ENCODE peak calls at places on chromosomes 3 and 15, in five cellular contexts. One of them, this sample, is unnamed.

GRCh38 chr3:163916596-163917560 is 1161.4 kb downstream of the SI start:
- DNase-seq in AG04450: no peak
- DNase-seq in Caco-2: no peak
- DNase-seq in suprapubic skin: no peak
- DNase-seq in cardiac fibroblast: no peak
- DNase-seq in this sample: no peak

GRCh38 chr15:99707481-99708270 is 25.6 kb downstream of the LYSMD4 start:
- DNase-seq in AG04450: no peak
- DNase-seq in Caco-2: no peak
- DNase-seq in suprapubic skin: no peak
- DNase-seq in cardiac fibroblast: peak
- DNase-seq in this sample: no peak

GRCh38 chr15:70054884-70055387 is 42.8 kb downstream of the TLE3 start:
- DNase-seq in AG04450: no peak
- DNase-seq in Caco-2: peak
- DNase-seq in suprapubic skin: peak
- DNase-seq in cardiac fibroblast: no peak
- DNase-seq in this sample: no peak

GRCh38 chr3:169678122-169678521 is 14.6 kb upstream of the MECOM start:
- DNase-seq in AG04450: no peak
- DNase-seq in Caco-2: no peak
- DNase-seq in suprapubic skin: no peak
- DNase-seq in cardiac fibroblast: peak
- DNase-seq in this sample: no peak

GRCh38 chr3:150798122-150798618 is 35.2 kb upstream of the SIAH2 start:
- DNase-seq in AG04450: no peak
- DNase-seq in Caco-2: no peak
- DNase-seq in suprapubic skin: no peak
- DNase-seq in cardiac fibroblast: no peak
- DNase-seq in this sample: peak

GRCh38 chr3:100399341-100400071 is 1.4 kb downstream of the TOMM70 start:
- DNase-seq in AG04450: no peak
- DNase-seq in Caco-2: no peak
- DNase-seq in suprapubic skin: no peak
- DNase-seq in cardiac fibroblast: no peak
- DNase-seq in this sample: no peak

GRCh38 chr3:12405432-12406272 is 78.6 kb upstream of the TSEN2 start:
- DNase-seq in AG04450: peak
- DNase-seq in Caco-2: peak
- DNase-seq in suprapubic skin: peak
- DNase-seq in cardiac fibroblast: peak
- DNase-seq in this sample: peak

GRCh38 chr3:15645740-15646490 is 44.4 kb downstream of the BTD start:
- DNase-seq in AG04450: no peak
- DNase-seq in Caco-2: no peak
- DNase-seq in suprapubic skin: no peak
- DNase-seq in cardiac fibroblast: peak
- DNase-seq in this sample: peak

GRCh38 chr3:138296639-138297038 is 33.0 kb downstream of the NME9 start:
- DNase-seq in AG04450: no peak
- DNase-seq in Caco-2: no peak
- DNase-seq in suprapubic skin: no peak
- DNase-seq in cardiac fibroblast: no peak
- DNase-seq in this sample: no peak

GRCh38 chr15:27672537-27672936 is 426.6 kb downstream of the OCA2 start:
- DNase-seq in AG04450: no peak
- DNase-seq in Caco-2: no peak
- DNase-seq in suprapubic skin: no peak
- DNase-seq in cardiac fibroblast: no peak
- DNase-seq in this sample: no peak

GRCh38 chr3:42013652-42014442 is 51.9 kb upstream of the ULK4 start:
- DNase-seq in AG04450: no peak
- DNase-seq in Caco-2: no peak
- DNase-seq in suprapubic skin: peak
- DNase-seq in cardiac fibroblast: no peak
- DNase-seq in this sample: no peak

GRCh38 chr3:4995500-4996053 is 16.3 kb downstream of the BHLHE40 start:
- DNase-seq in AG04450: no peak
- DNase-seq in Caco-2: no peak
- DNase-seq in suprapubic skin: peak
- DNase-seq in cardiac fibroblast: peak
- DNase-seq in this sample: no peak

GRCh38 chr3:72675243-72675642 is 173.0 kb downstream of the SHQ1 start:
- DNase-seq in AG04450: no peak
- DNase-seq in Caco-2: no peak
- DNase-seq in suprapubic skin: no peak
- DNase-seq in cardiac fibroblast: peak
- DNase-seq in this sample: no peak

GRCh38 chr3:155744626-155745324 is at the start of gene PLCH1:
- DNase-seq in AG04450: no peak
- DNase-seq in Caco-2: peak
- DNase-seq in suprapubic skin: peak
- DNase-seq in cardiac fibroblast: peak
- DNase-seq in this sample: peak

GRCh38 chr15:79427781-79428598 is 4.1 kb upstream of the MINAR1 start:
- DNase-seq in AG04450: no peak
- DNase-seq in Caco-2: no peak
- DNase-seq in suprapubic skin: no peak
- DNase-seq in cardiac fibroblast: no peak
- DNase-seq in this sample: no peak

GRCh38 chr3:10315101-10315500 is 5.8 kb downstream of the SEC13 start:
- DNase-seq in AG04450: no peak
- DNase-seq in Caco-2: no peak
- DNase-seq in suprapubic skin: no peak
- DNase-seq in cardiac fibroblast: no peak
- DNase-seq in this sample: no peak

DNA sequence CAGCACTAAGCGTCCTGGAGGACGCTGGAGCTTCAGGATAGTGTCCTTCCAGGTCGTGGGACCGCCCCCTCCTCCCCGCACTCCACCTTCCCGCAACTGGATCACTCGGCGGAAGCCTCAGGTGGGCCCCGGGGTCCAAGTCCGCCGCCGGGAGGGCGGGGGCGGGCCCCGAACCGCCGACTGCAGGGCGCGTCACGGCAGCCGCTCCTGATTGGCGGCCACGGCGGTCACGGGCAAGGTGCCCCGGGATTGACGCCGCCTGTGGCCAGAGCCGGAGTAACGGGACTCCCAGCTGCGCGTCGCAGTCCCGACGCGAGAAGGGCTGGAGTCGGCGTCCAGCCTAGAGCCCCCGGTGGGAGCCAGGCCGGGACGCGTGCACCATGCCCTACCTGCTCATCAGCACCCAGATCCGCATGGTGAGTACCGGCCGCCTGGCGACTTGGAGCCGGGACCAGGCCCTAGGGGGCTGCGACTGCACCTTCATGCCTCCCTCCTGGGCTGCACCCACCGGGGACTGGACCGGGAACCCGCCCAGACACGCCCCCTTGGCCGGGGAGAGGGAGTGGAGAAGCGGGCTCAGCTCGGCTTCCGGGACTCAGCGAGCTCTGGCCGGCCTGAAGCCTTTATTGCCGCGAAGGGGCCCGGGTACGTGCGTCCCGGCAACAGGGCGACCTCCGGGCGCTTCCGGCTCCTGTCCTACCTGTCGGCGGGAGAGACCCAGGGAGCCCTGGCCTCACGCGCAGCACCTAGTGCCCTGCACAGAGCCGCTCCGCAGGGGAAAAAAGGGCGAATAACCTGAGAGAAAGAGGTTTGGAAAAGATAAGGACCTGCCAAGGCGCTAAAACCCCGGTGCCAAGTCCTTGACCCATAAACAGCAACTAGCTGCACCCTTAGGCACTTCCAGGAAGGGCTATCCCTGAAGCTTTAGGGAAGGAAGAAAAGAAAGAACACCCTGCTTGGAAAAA is at the start of gene GCHFR:
- DNase-seq in AG04450: no peak
- DNase-seq in Caco-2: peak
- DNase-seq in suprapubic skin: peak
- DNase-seq in cardiac fibroblast: peak
- DNase-seq in this sample: no peak
- TF ChIP-seq CTCF in AG04450: peak
- TF ChIP-seq CTCF in Caco-2: peak
- TF ChIP-seq CTCF in suprapubic skin: peak
- TF ChIP-seq CTCF in cardiac fibroblast: peak
- TF ChIP-seq CTCF in this sample: peak

DNA sequence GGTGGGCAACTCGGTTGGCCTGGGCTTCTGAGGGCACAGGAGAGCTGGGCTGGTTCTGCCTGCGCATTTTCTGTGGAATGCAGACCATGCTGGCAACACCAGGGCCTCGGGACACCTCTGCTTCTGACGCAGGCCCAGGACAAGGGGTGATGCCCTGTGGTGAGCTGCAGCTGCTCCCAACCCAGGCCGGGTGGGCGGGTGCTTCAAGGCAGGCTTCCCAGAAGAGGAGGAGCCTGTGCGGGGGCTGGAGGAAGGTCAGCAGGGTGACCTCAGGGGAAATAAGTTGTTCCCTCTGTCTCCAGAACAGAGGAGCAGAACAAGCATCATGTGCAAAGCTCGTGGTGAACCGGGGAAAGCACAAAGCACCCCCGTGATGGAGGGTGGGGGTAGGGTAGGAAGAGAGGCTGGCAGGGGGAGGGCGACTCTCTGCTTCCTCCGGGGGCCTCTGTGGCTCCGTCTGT is 11.0 kb upstream of the PLXNA1 start:
- DNase-seq in AG04450: no peak
- DNase-seq in Caco-2: no peak
- DNase-seq in suprapubic skin: no peak
- DNase-seq in cardiac fibroblast: peak
- DNase-seq in this sample: peak
- H3K4me3 ChIP-seq in AG04450: no peak
- H3K4me3 ChIP-seq in Caco-2: no peak
- H3K4me3 ChIP-seq in suprapubic skin: no peak
- H3K4me3 ChIP-seq in cardiac fibroblast: no peak
- H3K4me3 ChIP-seq in this sample: no peak

DNA sequence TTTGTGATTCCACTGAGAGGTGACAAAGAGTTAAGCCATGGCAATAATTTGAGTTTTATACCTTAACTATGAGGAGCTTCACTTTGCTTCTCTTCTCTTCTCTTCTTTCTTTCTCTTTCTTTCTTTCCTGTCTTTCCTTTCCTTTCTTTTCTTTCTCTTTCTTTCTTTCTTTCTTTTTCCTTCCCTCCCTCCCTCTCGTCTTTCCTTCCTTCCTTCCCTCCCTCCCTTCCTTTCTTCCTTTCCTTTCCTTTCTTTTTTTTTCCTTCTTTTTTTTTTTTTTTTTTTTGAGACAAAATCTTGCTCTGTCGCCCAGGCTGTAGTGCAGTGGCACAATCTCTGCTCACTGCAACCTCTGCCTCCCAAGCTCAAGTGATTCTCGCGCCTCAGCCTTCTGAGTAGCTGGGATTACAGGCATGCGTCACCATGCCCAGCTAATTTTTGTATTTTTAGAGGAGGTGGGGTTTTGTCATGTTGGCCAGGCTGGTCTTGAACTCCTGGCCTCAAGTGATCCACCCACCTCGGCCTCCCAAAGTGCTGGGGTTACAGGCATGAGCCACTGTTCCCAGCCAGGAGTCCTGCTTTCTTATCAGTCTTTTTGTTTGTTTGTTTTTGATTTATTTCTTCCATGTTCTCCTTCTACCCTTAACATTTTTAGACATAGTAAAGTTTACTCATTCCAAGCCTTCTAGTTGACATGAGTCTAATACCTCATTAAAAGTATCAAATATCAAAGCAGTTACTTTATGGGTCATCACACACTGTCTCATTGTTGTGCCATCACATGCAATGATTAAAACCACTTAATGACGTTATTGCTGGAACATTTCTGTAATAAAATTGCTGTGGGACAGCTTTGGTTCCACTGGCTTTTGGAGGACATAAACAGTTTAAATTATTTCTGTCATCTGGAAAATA is 29.9 kb downstream of the SLC49A4 start:
- DNase-seq in AG04450: no peak
- DNase-seq in Caco-2: no peak
- DNase-seq in suprapubic skin: no peak
- DNase-seq in cardiac fibroblast: no peak
- DNase-seq in this sample: peak
- TF ChIP-seq CTCF in AG04450: no peak
- TF ChIP-seq CTCF in Caco-2: no peak
- TF ChIP-seq CTCF in suprapubic skin: no peak
- TF ChIP-seq CTCF in cardiac fibroblast: no peak
- TF ChIP-seq CTCF in this sample: no peak

DNA sequence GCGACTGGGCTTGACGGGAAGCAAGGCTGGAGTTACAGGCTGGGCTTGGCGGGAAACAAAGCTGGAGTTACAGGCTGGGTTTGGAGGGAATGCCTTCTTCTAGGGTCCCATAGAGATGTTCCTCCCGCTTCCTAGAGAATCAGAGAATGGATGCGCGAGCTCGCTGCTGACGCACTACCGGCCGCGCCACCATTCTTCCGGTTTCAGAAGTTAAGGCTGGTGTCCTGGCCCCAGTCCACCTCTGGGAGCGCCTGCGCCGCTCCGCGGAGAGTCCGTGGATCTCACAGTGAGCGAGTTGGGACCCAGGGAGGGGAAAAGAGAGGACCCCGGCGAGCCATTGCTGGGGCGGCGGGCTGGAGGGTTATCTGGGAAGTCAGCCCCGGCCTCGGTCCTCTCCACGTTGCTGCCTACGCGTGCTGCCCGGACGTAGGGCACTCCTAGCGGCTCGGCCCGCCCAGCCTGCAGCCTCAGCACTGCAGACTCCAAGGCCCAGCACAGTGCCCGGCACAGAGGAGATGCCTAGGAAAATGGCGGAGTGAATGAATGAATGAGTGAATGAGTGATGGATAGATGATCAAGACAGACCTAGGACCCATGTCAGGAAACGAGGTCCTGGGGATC is at the start of gene ZNF502:
- DNase-seq in AG04450: peak
- DNase-seq in Caco-2: peak
- DNase-seq in suprapubic skin: peak
- DNase-seq in cardiac fibroblast: peak
- DNase-seq in this sample: peak
- H3K4me3 ChIP-seq in AG04450: peak
- H3K4me3 ChIP-seq in Caco-2: peak
- H3K4me3 ChIP-seq in suprapubic skin: peak
- H3K4me3 ChIP-seq in cardiac fibroblast: peak
- H3K4me3 ChIP-seq in this sample: peak

This sample was measured in retinal pigment epithelial cell.